ENCODE peak calls at places on chromosomes 5 and 9, in five cellular contexts. E is HuH-7.5; X is stimulated activated CD8-positive, alpha-beta memory T cell treated with anti-CD3 and anti-CD28 coated beads, Interleukin-15, amount 100 ng/mL, for 1 hour; B is hypothalamus; K is endothelial cell. L is an unnamed sample.

GRCh38 chr5:120936652-120937051 is 472.6 kb downstream of the PRR16 start:
- DNase-seq in E (no peak), X (no peak), B (no peak), K (no peak), L (no peak)

GRCh38 chr5:154444559-154445421 is 1.0 kb upstream of the SAP30L start:
- DNase-seq in E (peak), X (no peak), B (no peak), K (peak), L (no peak)

GRCh38 chr9:6450641-6451375 is 37.8 kb downstream of the UHRF2 start:
- DNase-seq in E (no peak), X (no peak), B (no peak), K (no peak), L (no peak)

GRCh38 chr9:134475051-134475790 is 149.0 kb downstream of the RXRA start:
- DNase-seq in E (no peak), X (no peak), B (no peak), K (peak), L (no peak)

GRCh38 chr9:87849144-87849741 is 33.4 kb upstream of the SPATA31E1 start:
- DNase-seq in E (no peak), X (no peak), B (no peak), K (no peak), L (no peak)

GRCh38 chr5:134835623-134836022 is 10.1 kb upstream of the C5orf24 start:
- DNase-seq in E (no peak), X (no peak), B (no peak), K (no peak), L (no peak)

GRCh38 chr9:97315550-97315949 is 8.1 kb downstream of the CCDC180 start:
- DNase-seq in E (no peak), X (no peak), B (no peak), K (no peak), L (no peak)

GRCh38 chr9:107213561-107214028 is 69.5 kb upstream of the RAD23B start:
- DNase-seq in E (no peak), X (peak), B (no peak), K (no peak), L (no peak)

GRCh38 chr9:114413909-114414308 is 26.1 kb upstream of the AKNA start:
- DNase-seq in E (no peak), X (no peak), B (no peak), K (no peak), L (no peak)

GRCh38 chr5:139762624-139763170 is 32.9 kb upstream of the PSD2 start:
- DNase-seq in E (no peak), X (no peak), B (no peak), K (no peak), L (no peak)

GRCh38 chr5:6780802-6781391 is 67.7 kb downstream of the TENT4A start:
- DNase-seq in E (no peak), X (no peak), B (no peak), K (no peak), L (no peak)

GRCh38 chr5:155689403-155689802 is 637.6 kb upstream of the SGCD start:
- DNase-seq in E (no peak), X (no peak), B (no peak), K (no peak), L (no peak)

GRCh38 chr5:173302546-173303155 is 25.6 kb downstream of the STC2 start:
- DNase-seq in E (no peak), X (no peak), B (no peak), K (no peak), L (no peak)

GRCh38 chr5:55456216-55456895 is 78.4 kb downstream of the PLPP1 start:
- DNase-seq in E (no peak), X (no peak), B (no peak), K (no peak), L (no peak)

GRCh38 chr5:166014256-166014655 is 2277.2 kb upstream of the WWC1 start:
- DNase-seq in E (no peak), X (no peak), B (no peak), K (no peak), L (no peak)

GRCh38 chr5:80246995-80247729 is 8.7 kb downstream of the SERINC5 start:
- DNase-seq in E (peak), X (no peak), B (no peak), K (peak), L (no peak)

GRCh38 chr5:91059409-91059808 is 323.7 kb downstream of the ARRDC3 start:
- DNase-seq in E (no peak), X (no peak), B (no peak), K (no peak), L (no peak)

GRCh38 chr5:58759745-58760144 is 176.9 kb downstream of the RAB3C start:
- DNase-seq in E (no peak), X (no peak), B (no peak), K (no peak), L (peak)

GRCh38 chr5:103532116-103532734 is 30.4 kb downstream of the NUDT12 start:
- DNase-seq in E (no peak), X (no peak), B (no peak), K (no peak), L (no peak)